ENCODE peak calls at places on chromosomes 3 and 15, in nine cellular contexts. G is endothelial cell, B is hypothalamus, X is adipocyte, D is head of caudate nucleus, Q is HCT116, W is left cardiac atrium, L is bronchial epithelial cell, O is hippocampal formation. Y is an unnamed sample.

GRCh38 chr15:62847900-62848489 is 194.6 kb upstream of the TPM1 start:
- DNase-seq in W (peak; percentile 80), X (peak; percentile 55), O (peak; percentile 69), G (peak; percentile 51), D (peak; percentile 80), L (peak; percentile 40), B (peak; percentile 79), Q (peak; percentile 53), Y (peak; percentile 63)

GRCh38 chr3:186785517-186786018 is 2.2 kb downstream of the EIF4A2 start:
- DNase-seq in G (no peak), X (no peak), D (no peak), L (no peak), B (no peak), W (no peak), O (no peak), Q (no peak), Y (no peak)

GRCh38 chr3:71103430-71103881 is 480.1 kb downstream of the FOXP1 start:
- DNase-seq in B (no peak), X (peak; percentile 70), D (no peak), W (peak; percentile 70), O (no peak), G (no peak), Q (no peak), L (no peak), Y (no peak)

GRCh38 chr15:94924971-94925593 is 693.7 kb downstream of the MCTP2 start:
- DNase-seq in L (no peak), W (peak; percentile 40), B (no peak), D (no peak), G (no peak), Q (no peak), O (no peak), X (no peak), Y (no peak)

GRCh38 chr3:160401301-160402095 is 2.0 kb downstream of the SMC4 start:
- DNase-seq in B (no peak), D (no peak), O (no peak), Q (no peak), G (no peak), W (no peak), X (peak; percentile 77), L (peak; percentile 46), Y (no peak)

GRCh38 chr15:69059170-69059943 is 44.9 kb downstream of the NOX5 start:
- DNase-seq in O (peak; percentile 70), G (peak; percentile 88), Q (peak; percentile 88), X (peak; percentile 96), W (peak; percentile 92), L (peak; percentile 71), B (peak; percentile 92), D (peak; percentile 76), Y (peak; percentile 94)

GRCh38 chr15:66405605-66406004 is 18.9 kb downstream of the MAP2K1 start:
- DNase-seq in D (no peak), W (no peak), X (peak; percentile 7), O (no peak), Q (no peak), G (no peak), B (no peak), L (no peak), Y (no peak)

GRCh38 chr15:82414536-82415191 is 15.0 kb upstream of the GOLGA6L9 start:
- DNase-seq in G (no peak), D (no peak), Q (no peak), L (no peak), O (no peak), B (no peak), W (no peak), X (peak; percentile 27), Y (no peak)

GRCh38 chr15:52746162-52746721 is 43.9 kb downstream of the ONECUT1 start:
- DNase-seq in O (no peak), L (no peak), W (no peak), D (no peak), B (no peak), X (no peak), G (no peak), Q (no peak), Y (no peak)

GRCh38 chr15:69501456-69501855 is 48.8 kb downstream of the RPLP1 start:
- DNase-seq in L (no peak), Q (no peak), O (no peak), G (no peak), D (no peak), X (no peak), B (no peak), W (no peak), Y (no peak)

GRCh38 chr15:100786901-100787566 is 92.6 kb upstream of the ALDH1A3 start:
- DNase-seq in G (no peak), X (no peak), B (no peak), W (no peak), Q (no peak), L (no peak), D (no peak), O (no peak), Y (no peak)

GRCh38 chr3:151226088-151226563 is 23.1 kb upstream of the GPR171 start:
- DNase-seq in W (no peak), Q (no peak), X (peak; percentile 66), B (no peak), D (no peak), O (no peak), L (peak; percentile 97), G (no peak), Y (no peak)

GRCh38 chr15:40010681-40011080 is 28.3 kb downstream of the SRP14 start:
- DNase-seq in O (peak; percentile 8), L (no peak), Q (no peak), X (peak; percentile 22), D (no peak), W (no peak), B (peak; percentile 4), G (no peak), Y (no peak)

Y was measured in nephron progenitor cell.